ENCODE peak calls at places on chromosomes 4 and X, in nine cellular contexts. D, Y, S, K, H, J, Z, Q and I are unnamed samples. For H3K4me1, the result is how much of the 10 kb centered on the place peaks cover.

GRCh38 chrX:111262086-111262485 is 8.2 kb downstream of the CAPN6 start:
- DNase-seq in Z (no peak), Q (no peak), K (no peak), S (no peak), J (no peak), H (no peak), D (no peak), Y (no peak), I (no peak)

GRCh38 chr4:111208970-111209369 is 586.1 kb upstream of the PITX2 start:
- DNase-seq in S (no peak), K (no peak), D (no peak), Y (no peak), H (no peak), J (no peak), Q (no peak), Z (no peak), I (no peak)

GRCh38 chr4:171785392-171785791 is 27.8 kb upstream of the GALNTL6 start:
- DNase-seq in Q (no peak), Y (no peak), K (no peak), S (no peak), Z (no peak), D (no peak), H (no peak), J (no peak), I (no peak)

GRCh38 chr4:53185853-53186590 is 179.8 kb downstream of the SCFD2 start:
- DNase-seq in D (peak), H (no peak), Q (no peak), Y (no peak), Z (no peak), S (no peak), J (no peak), K (peak), I (no peak)

GRCh38 chr4:8538076-8538702 is 42.0 kb upstream of the GPR78 start:
- DNase-seq in D (no peak), J (no peak), Q (no peak), Z (peak), Y (no peak), H (no peak), K (no peak), S (no peak), I (no peak)

GRCh38 chrX:40418413-40419195 is 162.2 kb upstream of the ATP6AP2 start:
- DNase-seq in S (no peak), K (peak), D (no peak), J (no peak), H (no peak), Y (peak), Q (no peak), Z (no peak), I (peak)

GRCh38 chr4:26576171-26576829 is 7.6 kb upstream of the TBC1D19 start:
- DNase-seq in J (no peak), Z (no peak), D (peak), Y (no peak), S (no peak), Q (no peak), H (no peak), K (no peak), I (no peak)

GRCh38 chrX:48492293-48492910 is 16.4 kb upstream of the PORCN start:
- DNase-seq in J (no peak), Q (no peak), D (no peak), Y (no peak), S (no peak), Z (no peak), H (no peak), K (no peak), I (no peak)

GRCh38 chr4:28686618-28687017 is 1826.0 kb downstream of the STIM2 start:
- DNase-seq in S (no peak), H (no peak), D (peak), J (no peak), Y (no peak), Q (peak), Z (no peak), K (peak), I (no peak)

GRCh38 chr4:125388653-125389052 is 73.9 kb downstream of the FAT4 start:
- DNase-seq in J (no peak), Y (no peak), K (peak), D (peak), S (no peak), Z (no peak), H (no peak), Q (no peak), I (no peak)

GRCh38 chr4:52552778-52553177 is 106.3 kb downstream of the USP46 start:
- DNase-seq in Z (no peak), J (no peak), S (no peak), D (no peak), K (peak), H (no peak), Q (no peak), Y (no peak), I (no peak)

GRCh38 chr4:41058426-41058825 is 155.9 kb downstream of the APBB2 start:
- DNase-seq in K (no peak), J (no peak), Y (no peak), Q (no peak), S (no peak), D (no peak), Z (no peak), H (no peak), I (no peak)

GRCh38 chrX:32741910-32742309 is 469.4 kb downstream of the DMD start:
- DNase-seq in Q (no peak), D (no peak), K (no peak), S (no peak), Z (no peak), Y (no peak), H (no peak), J (no peak), I (no peak)

GRCh38 chr4:26264109-26264508 is 56.7 kb upstream of the RBPJ start:
- DNase-seq in J (no peak), H (no peak), Q (no peak), D (no peak), Y (no peak), S (no peak), Z (no peak), K (no peak), I (no peak)

GRCh38 chr4:120001850-120002249 is 64.8 kb downstream of the MAD2L1 start:
- DNase-seq in Z (no peak), Q (no peak), H (no peak), J (no peak), D (no peak), Y (no peak), K (no peak), S (no peak), I (no peak)

GRCh38 chr4:153241970-153242847 is 38.0 kb downstream of the TRIM2 start:
- DNase-seq in D (peak), H (no peak), Y (no peak), Z (no peak), K (no peak), Q (no peak), S (no peak), J (no peak), I (no peak)

GRCh38 chr4:72031868-72032619 is at the start of gene NPFFR2:
- DNase-seq in Y (no peak), H (peak), J (no peak), Z (no peak), Q (no peak), D (no peak), S (no peak), K (peak), I (peak)

GRCh38 chrX:698246-698645 is 67.7 kb downstream of the SHOX start:
- DNase-seq in H (no peak), Z (peak), S (no peak), D (no peak), K (no peak), J (no peak), Q (no peak), Y (no peak), I (no peak)

GRCh38 chr4:57548856-57549255 is 438.7 kb upstream of the IGFBP7 start:
- DNase-seq in K (no peak), S (no peak), Y (no peak), Q (no peak), D (no peak), J (no peak), Z (no peak), H (no peak), I (no peak)

GRCh38 chr4:83851261-83852084 is 315.6 kb downstream of the GPAT3 start:
- DNase-seq in H (no peak), K (peak), Z (no peak), S (no peak), J (no peak), Q (peak), D (no peak), Y (no peak), I (no peak)

GRCh38 chr4:52657630-52658501 is 1.2 kb downstream of the USP46 start:
- DNase-seq in Q (peak), J (no peak), D (peak), S (no peak), Y (no peak), Z (peak), K (peak), H (peak), I (peak)

GRCh38 chr4:103074598-103075434 is 1.7 kb downstream of the SLC9B2 start:
- DNase-seq in Q (no peak), Y (no peak), J (no peak), D (peak), S (no peak), K (no peak), Z (no peak), H (no peak), I (no peak)
- H3K4me1 ChIP-seq in Q (under half), Y (under half), J (under half), D (under half), S (under half), K (under half), Z (under half), H (under half), I (under half)

DNA sequence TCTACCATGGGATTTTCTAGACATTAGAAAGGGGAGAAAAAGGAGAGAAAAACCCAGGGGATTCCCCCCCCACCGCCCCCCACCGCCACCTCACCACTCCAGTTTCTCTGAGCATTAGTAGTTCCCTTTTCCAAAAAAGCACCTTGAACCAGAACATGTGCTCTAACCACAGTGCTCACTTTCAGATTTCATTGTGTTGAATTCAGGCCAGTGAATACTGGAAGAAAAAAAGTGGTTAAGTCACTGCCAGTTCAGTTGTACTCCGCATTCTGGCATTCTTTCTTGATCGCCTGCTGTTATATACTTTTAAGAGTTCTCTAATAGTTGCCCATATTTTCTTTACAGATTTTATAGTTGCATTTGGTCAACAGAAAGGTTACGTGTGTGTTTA is 40.9 kb downstream of the JADE3 start:
- DNase-seq in H (no peak), Q (no peak), S (no peak), J (no peak), D (no peak), Y (no peak), Z (no peak), K (no peak), I (no peak)
- H3K4me3 ChIP-seq in H (no peak), Q (no peak), S (no peak), J (no peak), D (no peak), Y (no peak), Z (no peak), K (no peak), I (no peak)

GRCh38 chr4:38980903-38981676 is 51.1 kb downstream of the TMEM156 start:
- DNase-seq in Q (no peak), S (no peak), H (no peak), Y (no peak), K (no peak), Z (no peak), J (no peak), D (peak), I (no peak)
- H3K4me1 ChIP-seq in Q (under half), S (under half), H (under half), Y (under half), K (under half), Z (under half), J (under half), D (under half), I (under half)

DNA sequence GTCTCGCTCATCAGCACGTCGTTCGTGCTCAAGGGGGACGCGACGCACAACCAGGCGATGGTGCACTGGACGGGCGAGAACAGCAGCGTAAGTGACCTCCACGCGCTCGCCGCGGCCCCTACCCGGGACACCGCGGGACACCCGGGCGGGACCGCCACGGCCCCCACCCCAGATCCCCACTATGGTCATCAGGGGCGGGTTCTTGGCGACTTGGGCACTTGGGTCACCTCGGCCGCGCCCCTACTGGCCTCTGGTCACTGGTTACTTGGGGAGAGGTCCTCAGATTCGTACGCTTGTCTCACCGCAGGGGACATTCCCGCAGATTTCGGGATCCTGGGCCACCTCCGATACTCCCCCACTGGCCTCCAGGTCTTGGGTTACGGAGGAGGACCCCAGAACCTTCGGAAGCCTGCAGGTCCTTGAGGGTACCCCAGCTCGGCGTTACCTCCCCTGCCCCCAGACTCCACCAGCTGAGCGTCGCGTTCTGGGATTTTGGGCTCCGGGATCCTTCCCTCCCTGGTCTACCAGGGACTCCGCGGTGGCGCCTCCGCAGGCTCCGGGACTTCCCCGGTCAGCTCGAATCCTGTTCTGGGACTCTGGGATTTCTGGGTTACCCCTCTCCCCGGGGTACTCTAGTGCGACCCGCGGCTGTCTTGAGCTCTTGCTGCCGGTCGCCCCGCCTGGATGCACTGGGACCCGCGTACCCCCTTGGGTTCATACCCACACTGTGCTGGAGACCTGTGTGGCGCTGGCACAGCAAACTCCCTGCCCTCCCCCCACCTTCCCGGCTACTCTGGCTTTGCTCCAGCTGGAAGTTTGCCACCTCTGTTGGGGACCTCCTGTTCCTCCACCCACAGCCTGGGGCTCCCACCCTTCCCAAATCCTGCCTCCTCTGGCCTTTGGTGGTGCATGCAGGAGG is 961 bp downstream of the SORCS2 start:
- DNase-seq in Q (no peak), Y (no peak), S (no peak), D (no peak), K (no peak), Z (peak), J (peak), H (peak), I (peak)
- H3K4me3 ChIP-seq in Q (no peak), Y (peak), S (no peak), D (no peak), K (peak), Z (peak), J (peak), H (peak), I (no peak)

GRCh38 chr4:184263910-184264732 is 46.4 kb upstream of the ENPP6 start:
- DNase-seq in H (peak), K (peak), Y (peak), J (peak), D (peak), Z (peak), Q (peak), S (peak), I (peak)
- H3K4me1 ChIP-seq in H (under half), K (under half), Y (under half), J (under half), D (under half), Z (under half), Q (under half), S (under half), I (under half)

GRCh38 chr4:15003891-15004700 is 1.8 kb downstream of the CPEB2 start:
- DNase-seq in H (peak), K (peak), J (peak), Q (no peak), Y (peak), S (peak), D (no peak), Z (peak), I (peak)

GRCh38 chr4:15007201-15007600 is 4.9 kb downstream of the CPEB2 start:
- DNase-seq in Q (no peak), D (no peak), J (no peak), H (no peak), S (no peak), Y (no peak), Z (no peak), K (no peak), I (no peak)

GRCh38 chr4:15006416-15007024 is 4.2 kb downstream of the CPEB2 start:
- DNase-seq in H (no peak), Y (no peak), Z (no peak), D (peak), S (no peak), J (no peak), Q (no peak), K (peak), I (no peak)

GRCh38 chr4:15004701-15005301 is 2.5 kb downstream of the CPEB2 start:
- DNase-seq in D (peak), Q (no peak), Z (peak), S (peak), H (peak), Y (peak), J (peak), K (peak), I (peak)

GRCh38 chr4:15005474-15006115 is 3.3 kb downstream of the CPEB2 start:
- DNase-seq in Z (no peak), H (no peak), D (no peak), Y (no peak), Q (no peak), K (peak), J (no peak), S (no peak), I (no peak)
- H3K4me3 ChIP-seq in Z (peak), H (peak), D (peak), Y (peak), Q (peak), K (peak), J (peak), S (peak), I (peak)

GRCh38 chr4:168881754-168882153 is 128.3 kb downstream of the CBR4 start:
- DNase-seq in D (no peak), K (peak), Y (no peak), J (no peak), H (no peak), Q (no peak), S (no peak), Z (no peak), I (peak)
- H3K4me1 ChIP-seq in D (under half), K (under half), Y (under half), J (under half), H (under half), Q (under half), S (under half), Z (half or more), I (under half)

GRCh38 chrX:63755892-63756291 is 29.1 kb downstream of the ARHGEF9 start:
- DNase-seq in Y (no peak), Z (no peak), S (no peak), D (no peak), Q (no peak), K (no peak), H (no peak), J (no peak), I (no peak)
- H3K4me3 ChIP-seq in Y (no peak), Z (no peak), S (peak), D (no peak), Q (peak), K (no peak), H (no peak), J (peak), I (no peak)